ENCODE peak calls at places on chromosomes 13 and 19, in seven cellular contexts. One of them, this sample, is unnamed. For H3K4me1, the result is how much of the 10 kb centered on the place peaks cover.

GRCh38 chr13:111893071-111893606 is 173.8 kb upstream of the SOX1 start:
- DNase-seq in transverse colon: no peak
- DNase-seq in sigmoid colon: no peak
- DNase-seq in upper lobe of left lung: peak
- DNase-seq in tibial nerve: no peak
- DNase-seq in A549: no peak
- DNase-seq in SK-N-SH: no peak
- DNase-seq in this sample: no peak

GRCh38 chr13:50393641-50394040 is 378.4 kb downstream of the KCNRG start:
- DNase-seq in A549: no peak
- DNase-seq in transverse colon: no peak
- DNase-seq in upper lobe of left lung: no peak
- DNase-seq in SK-N-SH: no peak
- DNase-seq in tibial nerve: no peak
- DNase-seq in sigmoid colon: no peak
- DNase-seq in this sample: no peak

GRCh38 chr19:46875234-46875633 is 14.4 kb downstream of the ARHGAP35 start:
- DNase-seq in transverse colon: no peak
- DNase-seq in A549: no peak
- DNase-seq in sigmoid colon: no peak
- DNase-seq in SK-N-SH: no peak
- DNase-seq in tibial nerve: no peak
- DNase-seq in upper lobe of left lung: no peak
- DNase-seq in this sample: no peak

GRCh38 chr13:85729296-85729695 is 69.9 kb downstream of the SLITRK6 start:
- DNase-seq in A549: no peak
- DNase-seq in upper lobe of left lung: no peak
- DNase-seq in transverse colon: no peak
- DNase-seq in tibial nerve: no peak
- DNase-seq in sigmoid colon: no peak
- DNase-seq in SK-N-SH: no peak
- DNase-seq in this sample: no peak

GRCh38 chr13:27556109-27556508 is 64.2 kb downstream of the LNX2 start:
- DNase-seq in A549: no peak
- DNase-seq in transverse colon: no peak
- DNase-seq in sigmoid colon: peak
- DNase-seq in tibial nerve: peak
- DNase-seq in SK-N-SH: no peak
- DNase-seq in upper lobe of left lung: no peak
- DNase-seq in this sample: no peak

GRCh38 chr19:7326105-7326877 is 22.4 kb upstream of the ARHGEF18 start:
- DNase-seq in SK-N-SH: no peak
- DNase-seq in sigmoid colon: peak
- DNase-seq in transverse colon: peak
- DNase-seq in A549: no peak
- DNase-seq in tibial nerve: peak
- DNase-seq in upper lobe of left lung: no peak
- DNase-seq in this sample: no peak

GRCh38 chr13:46961719-46962118 is 64.9 kb upstream of the HTR2A start:
- DNase-seq in transverse colon: no peak
- DNase-seq in SK-N-SH: no peak
- DNase-seq in sigmoid colon: no peak
- DNase-seq in tibial nerve: no peak
- DNase-seq in upper lobe of left lung: no peak
- DNase-seq in A549: peak
- DNase-seq in this sample: no peak

GRCh38 chr13:26230703-26231102 is 8.6 kb upstream of the RNF6 start:
- DNase-seq in transverse colon: no peak
- DNase-seq in sigmoid colon: no peak
- DNase-seq in SK-N-SH: peak
- DNase-seq in tibial nerve: no peak
- DNase-seq in A549: no peak
- DNase-seq in upper lobe of left lung: no peak
- DNase-seq in this sample: no peak

GRCh38 chr19:1852294-1852646 is 4.0 kb upstream of the REXO1 start:
- DNase-seq in tibial nerve: no peak
- DNase-seq in A549: no peak
- DNase-seq in upper lobe of left lung: peak
- DNase-seq in SK-N-SH: no peak
- DNase-seq in transverse colon: no peak
- DNase-seq in sigmoid colon: peak
- DNase-seq in this sample: no peak

GRCh38 chr19:1849999-1850398 is 1.7 kb upstream of the REXO1 start:
- DNase-seq in SK-N-SH: no peak
- DNase-seq in tibial nerve: no peak
- DNase-seq in sigmoid colon: no peak
- DNase-seq in transverse colon: no peak
- DNase-seq in upper lobe of left lung: no peak
- DNase-seq in A549: no peak
- DNase-seq in this sample: no peak

GRCh38 chr19:1851581-1852293 is 3.5 kb upstream of the REXO1 start:
- DNase-seq in upper lobe of left lung: peak
- DNase-seq in A549: no peak
- DNase-seq in sigmoid colon: no peak
- DNase-seq in SK-N-SH: no peak
- DNase-seq in tibial nerve: no peak
- DNase-seq in transverse colon: no peak
- DNase-seq in this sample: no peak

GRCh38 chr19:1852729-1853128 is 4.4 kb upstream of the REXO1 start:
- DNase-seq in SK-N-SH: no peak
- DNase-seq in upper lobe of left lung: no peak
- DNase-seq in transverse colon: no peak
- DNase-seq in A549: no peak
- DNase-seq in tibial nerve: no peak
- DNase-seq in sigmoid colon: no peak
- DNase-seq in this sample: no peak

GRCh38 chr19:1850809-1851544 is 2.7 kb upstream of the REXO1 start:
- DNase-seq in transverse colon: no peak
- DNase-seq in tibial nerve: no peak
- DNase-seq in A549: no peak
- DNase-seq in upper lobe of left lung: no peak
- DNase-seq in SK-N-SH: no peak
- DNase-seq in sigmoid colon: no peak
- DNase-seq in this sample: no peak
- H3K4me1 ChIP-seq in transverse colon: under half
- H3K4me1 ChIP-seq in tibial nerve: under half
- H3K4me1 ChIP-seq in A549: under half
- H3K4me1 ChIP-seq in upper lobe of left lung: half or more
- H3K4me1 ChIP-seq in SK-N-SH: under half
- H3K4me1 ChIP-seq in sigmoid colon: under half
- H3K4me1 ChIP-seq in this sample: half or more

DNA sequence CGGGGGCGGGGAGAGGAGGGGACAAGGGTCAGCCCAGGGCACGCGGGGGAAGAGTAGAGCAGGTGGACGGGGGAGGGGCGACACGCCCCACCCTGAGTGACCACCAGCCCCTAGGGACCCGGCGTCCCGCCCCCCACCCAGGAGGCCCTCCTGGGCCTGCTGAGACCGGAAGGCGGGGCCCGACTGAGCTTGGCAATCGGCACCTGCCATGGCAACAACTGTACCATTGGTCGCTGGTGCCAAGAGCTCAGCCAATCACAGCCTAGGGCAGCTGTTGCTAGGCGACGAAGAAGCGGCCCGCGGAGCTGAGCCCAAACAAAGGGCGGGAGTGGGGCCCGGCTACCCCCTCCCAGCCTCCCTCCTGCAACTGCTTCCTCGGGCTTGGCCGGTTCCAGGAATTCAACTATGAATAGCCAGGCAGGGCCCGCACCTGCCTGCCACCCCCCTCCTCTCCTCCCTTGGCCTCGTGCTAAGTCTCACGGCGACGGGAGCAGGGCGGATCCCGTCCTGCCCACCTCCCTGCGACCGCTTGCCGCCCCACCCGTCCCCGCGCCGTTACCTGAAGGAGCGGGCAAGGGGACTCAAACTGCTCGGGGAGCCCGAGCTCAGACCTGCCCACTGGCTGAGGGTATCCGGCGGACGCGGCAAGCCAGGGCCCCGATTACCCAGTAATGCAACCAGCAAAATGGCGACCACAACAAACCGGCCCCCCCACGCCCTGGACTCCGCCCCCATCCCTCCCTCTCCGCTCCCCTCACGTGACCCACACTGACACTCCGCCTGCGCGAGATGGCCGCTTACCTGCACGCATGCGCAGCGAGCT is at the start of gene DYRK1B:
- DNase-seq in A549: peak
- DNase-seq in tibial nerve: peak
- DNase-seq in sigmoid colon: peak
- DNase-seq in transverse colon: peak
- DNase-seq in SK-N-SH: peak
- DNase-seq in upper lobe of left lung: peak
- DNase-seq in this sample: peak
- TF ChIP-seq EP300 in A549: no peak
- TF ChIP-seq EP300 in tibial nerve: peak
- TF ChIP-seq EP300 in sigmoid colon: no peak
- TF ChIP-seq EP300 in transverse colon: no peak
- TF ChIP-seq EP300 in SK-N-SH: peak
- TF ChIP-seq EP300 in upper lobe of left lung: no peak
- TF ChIP-seq EP300 in this sample: no peak

GRCh38 chr13:92716749-92717148 is 509.9 kb upstream of the GPC6 start:
- DNase-seq in SK-N-SH: no peak
- DNase-seq in tibial nerve: peak
- DNase-seq in A549: no peak
- DNase-seq in transverse colon: no peak
- DNase-seq in sigmoid colon: no peak
- DNase-seq in upper lobe of left lung: no peak
- DNase-seq in this sample: no peak
- TF ChIP-seq CTCF in SK-N-SH: peak
- TF ChIP-seq CTCF in tibial nerve: peak
- TF ChIP-seq CTCF in A549: no peak
- TF ChIP-seq CTCF in transverse colon: no peak
- TF ChIP-seq CTCF in sigmoid colon: no peak
- TF ChIP-seq CTCF in upper lobe of left lung: no peak
- TF ChIP-seq CTCF in this sample: no peak

DNA sequence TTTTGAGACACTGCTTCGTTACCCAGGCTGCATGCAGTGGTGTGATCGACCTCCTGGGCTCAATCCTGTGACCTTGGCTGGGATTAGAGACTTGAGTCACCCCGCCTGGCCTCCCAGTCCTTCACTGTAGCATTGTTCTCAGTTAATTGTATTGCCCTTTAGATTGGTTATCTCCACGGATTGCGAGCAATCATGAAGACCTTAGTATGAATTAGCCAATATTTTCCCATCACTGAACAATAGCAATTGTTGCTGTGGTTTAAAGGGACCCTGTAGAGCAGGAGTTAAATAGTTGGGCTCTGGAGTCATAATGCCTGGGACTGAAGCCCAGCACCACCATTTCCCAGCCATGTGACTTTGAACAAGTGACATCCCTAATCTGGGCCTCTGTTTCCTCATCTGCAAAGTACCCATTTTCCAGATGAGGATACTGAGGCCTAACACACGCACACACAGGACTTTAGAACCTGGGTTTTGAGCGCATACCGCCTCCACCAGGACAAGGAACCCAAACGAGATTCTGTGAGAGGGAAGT is 8.4 kb downstream of the PPP1R14A start:
- DNase-seq in tibial nerve: no peak
- DNase-seq in A549: no peak
- DNase-seq in upper lobe of left lung: no peak
- DNase-seq in sigmoid colon: no peak
- DNase-seq in transverse colon: no peak
- DNase-seq in SK-N-SH: no peak
- DNase-seq in this sample: no peak
- H3K4me1 ChIP-seq in tibial nerve: under half
- H3K4me1 ChIP-seq in A549: under half
- H3K4me1 ChIP-seq in upper lobe of left lung: under half
- H3K4me1 ChIP-seq in sigmoid colon: half or more
- H3K4me1 ChIP-seq in transverse colon: under half
- H3K4me1 ChIP-seq in SK-N-SH: under half
- H3K4me1 ChIP-seq in this sample: half or more

DNA sequence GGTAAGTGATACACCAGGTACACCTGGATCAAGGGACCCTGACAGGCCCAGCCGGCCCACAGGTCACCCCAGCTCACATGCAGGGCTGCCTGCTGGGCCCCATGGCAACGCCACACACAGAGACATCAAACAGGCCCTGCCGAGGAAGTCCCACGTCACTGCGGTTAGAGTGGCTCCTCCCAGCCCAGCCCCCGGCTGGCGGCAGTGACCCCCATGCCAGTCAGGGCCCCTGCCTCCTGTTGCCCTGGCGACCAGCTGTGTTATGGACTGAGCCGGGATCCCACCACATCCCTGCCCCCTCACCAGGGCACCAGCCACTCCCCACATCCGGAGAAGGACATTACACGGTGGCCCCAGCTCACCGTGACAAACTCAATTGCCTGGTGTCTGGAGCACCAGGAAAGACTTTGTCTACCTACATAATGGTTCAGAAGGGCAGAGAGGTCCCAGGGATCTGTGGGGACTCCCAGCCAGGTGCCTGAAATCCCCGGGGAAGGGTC is 30.4 kb upstream of the NANOS3 start:
- DNase-seq in A549: peak
- DNase-seq in tibial nerve: peak
- DNase-seq in transverse colon: peak
- DNase-seq in upper lobe of left lung: peak
- DNase-seq in SK-N-SH: peak
- DNase-seq in sigmoid colon: peak
- DNase-seq in this sample: peak
- TF ChIP-seq EP300 in A549: peak
- TF ChIP-seq EP300 in tibial nerve: no peak
- TF ChIP-seq EP300 in transverse colon: peak
- TF ChIP-seq EP300 in upper lobe of left lung: peak
- TF ChIP-seq EP300 in SK-N-SH: no peak
- TF ChIP-seq EP300 in sigmoid colon: no peak
- TF ChIP-seq EP300 in this sample: peak

DNA sequence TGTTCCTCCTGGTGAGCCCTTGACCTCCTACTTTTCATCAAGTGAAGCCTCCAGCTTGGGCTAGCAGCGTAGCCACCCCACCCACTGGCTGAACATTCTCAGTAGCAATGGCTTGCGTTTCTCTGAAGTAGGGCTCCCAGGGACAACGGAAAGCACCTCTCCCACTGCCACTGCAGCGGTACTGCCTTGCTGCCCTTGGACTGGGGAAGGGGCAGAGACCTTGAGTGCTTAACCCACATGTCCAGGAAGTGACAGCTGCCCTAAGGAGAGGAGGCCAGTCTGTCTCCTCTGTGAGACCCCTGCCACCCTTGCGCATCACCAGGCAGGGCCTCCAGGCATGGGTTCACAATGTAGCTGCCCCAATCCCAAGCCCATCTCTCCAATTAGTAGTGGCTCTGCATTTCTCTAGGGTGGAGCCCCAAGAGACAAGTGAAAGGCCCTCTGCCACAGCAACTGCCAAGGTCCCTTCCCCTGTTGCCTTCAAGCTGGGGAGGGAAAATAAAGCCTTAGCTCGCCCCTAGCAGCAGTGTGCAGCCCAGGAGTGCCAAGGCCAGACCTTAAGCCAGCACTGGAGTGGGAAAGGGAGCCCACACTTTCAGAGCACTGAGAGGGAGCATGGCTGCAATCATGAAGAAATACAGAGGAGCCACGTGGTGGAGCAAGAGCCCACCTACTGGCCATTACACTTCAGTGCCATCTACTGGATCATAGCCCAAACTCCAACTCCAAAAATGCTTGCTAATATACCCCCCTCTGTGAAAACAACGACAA is 175.9 kb upstream of the TRPC4 start:
- DNase-seq in transverse colon: no peak
- DNase-seq in SK-N-SH: peak
- DNase-seq in A549: no peak
- DNase-seq in tibial nerve: no peak
- DNase-seq in upper lobe of left lung: no peak
- DNase-seq in sigmoid colon: no peak
- DNase-seq in this sample: no peak
- TF ChIP-seq CTCF in transverse colon: peak
- TF ChIP-seq CTCF in SK-N-SH: peak
- TF ChIP-seq CTCF in A549: no peak
- TF ChIP-seq CTCF in tibial nerve: no peak
- TF ChIP-seq CTCF in upper lobe of left lung: no peak
- TF ChIP-seq CTCF in sigmoid colon: no peak
- TF ChIP-seq CTCF in this sample: no peak

This sample was measured in stomach.